ENCODE peak calls at places on chromosomes 1 and 21, in five cellular contexts. Y is GM12891, G is tibial nerve, W is lower leg skin, D is heart left ventricle. S is an unnamed sample.

GRCh38 chr1:172928412-172928811 is 122.3 kb downstream of the TNFSF18 start:
- DNase-seq in Y (no peak), G (no peak), W (no peak), D (no peak), S (no peak)

GRCh38 chr1:43824795-43825194 is 108.8 kb upstream of the ARTN start:
- DNase-seq in Y (no peak), G (no peak), W (no peak), D (no peak), S (no peak)

GRCh38 chr1:91768786-91769697 is 116.9 kb downstream of the TGFBR3 start:
- DNase-seq in Y (no peak), G (no peak), W (no peak), D (no peak), S (no peak)

GRCh38 chr1:183472488-183473285 is at the start of gene SMG7:
- DNase-seq in Y (peak), G (peak), W (peak), D (no peak), S (peak)

GRCh38 chr1:34784751-34785221 is 3.8 kb downstream of the GJB3 start:
- DNase-seq in Y (no peak), G (no peak), W (peak), D (no peak), S (peak)

GRCh38 chr1:200753650-200754198 is 15.0 kb downstream of the CAMSAP2 start:
- DNase-seq in Y (no peak), G (no peak), W (no peak), D (no peak), S (no peak)

GRCh38 chr1:202585591-202585934 is 124.7 kb downstream of the SYT2 start:
- DNase-seq in Y (no peak), G (no peak), W (no peak), D (no peak), S (no peak)

GRCh38 chr1:50279622-50280320 is 143.5 kb downstream of the DMRTA2 start:
- DNase-seq in Y (no peak), G (no peak), W (peak), D (no peak), S (no peak)

GRCh38 chr1:33824971-33825370 is 38.9 kb upstream of the HMGB4 start:
- DNase-seq in Y (no peak), G (no peak), W (no peak), D (no peak), S (no peak)

GRCh38 chr1:109979489-109980091 is 5.0 kb upstream of the AHCYL1 start:
- DNase-seq in Y (no peak), G (no peak), W (no peak), D (no peak), S (no peak)

GRCh38 chr1:76864383-76864782 is 2.9 kb upstream of the ST6GALNAC5 start:
- DNase-seq in Y (no peak), G (no peak), W (no peak), D (no peak), S (no peak)

GRCh38 chr21:35738342-35738961 is 321.9 kb downstream of the SETD4 start:
- DNase-seq in Y (no peak), G (no peak), W (no peak), D (peak), S (no peak)

GRCh38 chr1:240149488-240150094 is 57.9 kb downstream of the FMN2 start:
- DNase-seq in Y (no peak), G (peak), W (no peak), D (no peak), S (no peak)

GRCh38 chr1:6158181-6158580 is 21.9 kb downstream of the CHD5 start:
- DNase-seq in Y (no peak), G (no peak), W (no peak), D (no peak), S (no peak)

GRCh38 chr21:42352433-42353095 is 1.8 kb upstream of the TFF2 start:
- DNase-seq in Y (no peak), G (no peak), W (peak), D (no peak), S (no peak)

GRCh38 chr1:184489908-184490307 is 103.1 kb downstream of the C1orf21 start:
- DNase-seq in Y (no peak), G (no peak), W (no peak), D (no peak), S (no peak)

GRCh38 chr1:119288751-119289150 is 79.8 kb upstream of the HAO2 start:
- DNase-seq in Y (no peak), G (no peak), W (no peak), D (no peak), S (no peak)

GRCh38 chr1:41918450-41919043 is at the start of gene HIVEP3:
- DNase-seq in Y (no peak), G (no peak), W (no peak), D (no peak), S (no peak)

GRCh38 chr1:13809461-13810159 is 109.6 kb downstream of the PRDM2 start:
- DNase-seq in Y (no peak), G (no peak), W (no peak), D (no peak), S (no peak)

GRCh38 chr1:7961199-7962010 is at the start of gene PARK7:
- DNase-seq in Y (peak), G (peak), W (peak), D (peak), S (peak)

GRCh38 chr1:42931108-42931539 is 27.5 kb downstream of the SLC2A1 start:
- DNase-seq in Y (peak), G (no peak), W (peak), D (no peak), S (peak)

GRCh38 chr1:168161459-168161858 is 17.3 kb upstream of the TIPRL start:
- DNase-seq in Y (no peak), G (no peak), W (no peak), D (no peak), S (no peak)

GRCh38 chr1:165207774-165208359 is 148.6 kb downstream of the LMX1A start:
- DNase-seq in Y (no peak), G (no peak), W (no peak), D (no peak), S (no peak)

GRCh38 chr1:38964140-38964548 is 22.5 kb upstream of the RHBDL2 start:
- DNase-seq in Y (no peak), G (no peak), W (no peak), D (no peak), S (no peak)

GRCh38 chr1:26684763-26685162 is 11.1 kb upstream of the ARID1A start:
- DNase-seq in Y (no peak), G (no peak), W (no peak), D (no peak), S (no peak)

GRCh38 chr1:203504400-203505250 is 10.7 kb downstream of the OPTC start:
- DNase-seq in Y (peak), G (peak), W (peak), D (peak), S (peak)

GRCh38 chr1:93180723-93181613 is at the start of gene CCDC18:
- DNase-seq in Y (peak), G (peak), W (no peak), D (no peak), S (peak)

GRCh38 chr1:63264161-63264560 is 58.2 kb upstream of the FOXD3 start:
- DNase-seq in Y (no peak), G (no peak), W (no peak), D (no peak), S (no peak)

GRCh38 chr1:171801395-171801990 is 20.0 kb downstream of the METTL13 start:
- DNase-seq in Y (no peak), G (peak), W (no peak), D (no peak), S (no peak)

GRCh38 chr1:54798206-54798605 is 2.9 kb downstream of the TTC22 start:
- DNase-seq in Y (no peak), G (no peak), W (peak), D (no peak), S (peak)

DNA sequence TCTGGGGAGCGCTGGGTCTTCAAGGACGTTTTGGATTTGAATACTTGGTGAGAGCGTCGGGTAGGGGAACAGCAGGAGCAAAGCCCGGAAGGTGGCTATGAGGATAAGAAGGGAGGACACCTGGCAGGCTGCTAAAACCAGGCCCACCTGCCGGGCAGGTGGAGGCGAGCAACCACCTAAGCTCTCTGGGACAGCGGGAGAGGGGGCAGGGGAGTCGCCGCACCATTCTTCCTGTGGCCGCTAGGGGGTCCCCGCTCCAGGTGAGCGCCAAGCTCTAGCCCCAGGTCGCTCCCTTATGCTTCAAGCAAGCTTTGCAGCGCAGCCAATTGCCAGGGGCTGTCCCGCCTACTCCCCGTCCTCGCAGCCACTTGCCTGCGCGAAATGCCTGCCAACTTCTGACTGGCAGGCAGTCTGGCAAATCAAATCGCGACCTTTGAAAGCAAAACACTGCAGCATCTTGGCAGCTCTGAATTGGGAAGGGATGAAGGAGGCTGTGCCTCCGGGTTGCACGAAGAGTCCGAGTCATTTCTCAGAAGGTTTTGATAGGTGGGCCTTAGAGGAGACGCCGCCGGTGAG is at the start of gene NIPAL3:
- DNase-seq in Y (peak), G (peak), W (peak), D (peak), S (peak)
- TF ChIP-seq POLR2A in Y (no peak), G (no peak), W (no peak), D (no peak), S (no peak)

GRCh38 chr1:227948493-227949260 is 945 bp upstream of the WNT9A start:
- DNase-seq in Y (no peak), G (no peak), W (peak), D (no peak), S (peak)

GRCh38 chr1:227946624-227947424 is 908 bp downstream of the WNT9A start:
- DNase-seq in Y (peak), G (peak), W (peak), D (peak), S (peak)

GRCh38 chr1:227947425-227947677 is 381 bp downstream of the WNT9A start:
- DNase-seq in Y (no peak), G (no peak), W (peak), D (no peak), S (no peak)

GRCh38 chr1:227949341-227949921 is 1.7 kb upstream of the WNT9A start:
- DNase-seq in Y (no peak), G (no peak), W (peak), D (no peak), S (peak)

DNA sequence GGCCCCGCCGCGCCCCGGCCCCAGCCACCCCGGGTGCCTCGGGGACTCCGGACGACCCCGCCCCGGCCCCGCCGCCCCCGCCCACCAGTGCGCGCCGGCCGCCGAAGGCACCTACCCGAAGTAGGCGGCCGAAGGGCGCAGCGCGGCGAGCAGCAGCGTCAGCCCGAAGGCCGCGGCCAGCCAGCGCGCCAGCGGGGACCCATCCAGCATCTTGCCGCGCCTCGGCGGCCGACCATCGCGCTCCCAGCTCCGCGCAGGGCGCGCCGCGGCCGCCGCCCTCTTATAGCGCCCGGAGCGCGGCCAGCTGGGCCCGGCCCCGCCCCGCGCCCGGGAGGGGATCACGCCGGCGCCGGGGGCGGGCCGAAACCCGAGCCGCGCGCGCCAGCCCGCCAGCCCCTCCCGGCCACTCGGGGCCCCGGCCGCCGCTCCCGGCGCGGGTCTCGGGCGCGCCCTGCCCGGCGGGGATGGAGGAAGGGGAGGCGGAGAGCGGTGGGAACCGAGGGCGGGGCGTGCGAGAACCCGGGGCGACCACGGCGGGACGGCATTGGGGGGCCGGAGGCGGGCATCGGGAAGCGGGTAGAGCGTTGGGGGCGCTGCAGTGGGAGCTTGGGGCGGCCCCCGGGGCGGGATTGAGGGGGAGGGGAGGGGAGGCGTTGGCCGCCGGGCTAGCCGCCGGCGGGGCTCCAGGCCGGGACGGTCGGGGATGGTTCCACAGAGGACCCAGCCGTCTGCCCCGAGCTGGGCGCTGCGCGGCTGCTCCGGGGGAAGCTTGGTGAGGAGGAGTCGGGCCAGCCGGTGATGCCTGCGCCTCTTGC is at the start of gene WNT9A:
- DNase-seq in Y (peak), G (no peak), W (peak), D (no peak), S (peak)
- TF ChIP-seq POLR2A in Y (no peak), G (peak), W (no peak), D (no peak), S (peak)

GRCh38 chr1:150066328-150066727 is 1.2 kb upstream of the VPS45 start:
- DNase-seq in Y (no peak), G (no peak), W (no peak), D (no peak), S (no peak)

GRCh38 chr1:150066838-150067183 is 765 bp upstream of the VPS45 start:
- DNase-seq in Y (peak), G (no peak), W (peak), D (peak), S (no peak)

GRCh38 chr1:150065184-150065871 is 2.2 kb upstream of the VPS45 start:
- DNase-seq in Y (no peak), G (no peak), W (no peak), D (no peak), S (no peak)

GRCh38 chr1:150069923-150070322 is 2.3 kb downstream of the VPS45 start:
- DNase-seq in Y (no peak), G (no peak), W (no peak), D (no peak), S (no peak)

GRCh38 chr1:150067184-150068182 is at the start of gene VPS45:
- DNase-seq in Y (peak), G (peak), W (peak), D (peak), S (peak)
- TF ChIP-seq POLR2A in Y (peak), G (no peak), W (no peak), D (no peak), S (peak)

GRCh38 chr1:32533792-32534327 is 5.4 kb upstream of the ZBTB8A start:
- DNase-seq in Y (no peak), G (no peak), W (no peak), D (no peak), S (no peak)
- TF ChIP-seq POLR2A in Y (no peak), G (no peak), W (no peak), D (no peak), S (no peak)

GRCh38 chr1:211259596-211260126 is 495 bp downstream of the RCOR3 start:
- DNase-seq in Y (peak), G (peak), W (peak), D (peak), S (no peak)

GRCh38 chr1:211261229-211261628 is 2.1 kb downstream of the RCOR3 start:
- DNase-seq in Y (no peak), G (no peak), W (no peak), D (no peak), S (no peak)

GRCh38 chr1:211258756-211259595 is at the start of gene RCOR3:
- DNase-seq in Y (peak), G (peak), W (peak), D (peak), S (peak)

GRCh38 chr1:211258310-211258755 is 833 bp upstream of the RCOR3 start:
- DNase-seq in Y (peak), G (peak), W (peak), D (peak), S (peak)

GRCh38 chr1:211260161-211261107 is 1.3 kb downstream of the RCOR3 start:
- DNase-seq in Y (peak), G (peak), W (peak), D (peak), S (peak)
- TF ChIP-seq POLR2A in Y (no peak), G (no peak), W (no peak), D (no peak), S (no peak)

GRCh38 chr1:161088587-161089110 is 709 bp downstream of the NECTIN4 start:
- DNase-seq in Y (no peak), G (no peak), W (peak), D (no peak), S (no peak)

GRCh38 chr1:161089938-161090337 is 580 bp upstream of the NECTIN4 start:
- DNase-seq in Y (no peak), G (no peak), W (no peak), D (no peak), S (no peak)

GRCh38 chr1:161090617-161091016 is 1.3 kb upstream of the NECTIN4 start:
- DNase-seq in Y (no peak), G (no peak), W (no peak), D (no peak), S (no peak)

GRCh38 chr1:161091093-161091492 is 1.7 kb upstream of the NECTIN4 start:
- DNase-seq in Y (no peak), G (no peak), W (no peak), D (no peak), S (no peak)

GRCh38 chr1:161089251-161089924 is at the start of gene NECTIN4:
- DNase-seq in Y (no peak), G (no peak), W (peak), D (no peak), S (peak)
- TF ChIP-seq POLR2A in Y (no peak), G (no peak), W (no peak), D (no peak), S (peak)

GRCh38 chr1:85576642-85577420 is 3.7 kb upstream of the CCN1 start:
- DNase-seq in Y (peak), G (peak), W (peak), D (peak), S (peak)
- TF ChIP-seq POLR2A in Y (no peak), G (peak), W (no peak), D (no peak), S (no peak)

GRCh38 chr1:21324368-21325137 is 34.3 kb upstream of the ECE1 start:
- DNase-seq in Y (peak), G (peak), W (peak), D (peak), S (peak)
- TF ChIP-seq POLR2A in Y (no peak), G (no peak), W (no peak), D (no peak), S (no peak)

DNA sequence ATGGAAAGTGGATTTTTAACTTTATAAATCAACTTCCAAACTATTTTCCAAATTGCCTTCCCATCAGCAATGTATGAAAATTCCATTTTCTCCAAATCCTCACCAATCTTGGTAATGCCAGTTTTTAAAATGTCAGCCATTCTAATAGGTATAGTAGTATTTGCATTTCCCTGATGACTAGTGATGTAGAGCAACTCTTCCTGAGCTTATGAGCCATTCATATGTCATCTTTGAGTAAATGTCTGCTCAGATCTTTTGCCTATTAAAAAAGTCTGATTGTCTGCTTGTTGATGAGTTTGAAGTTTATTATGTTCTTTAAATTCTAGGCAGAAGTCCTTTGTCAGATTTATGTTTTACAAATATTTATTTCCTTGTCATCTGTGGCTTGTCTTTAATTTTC is 54.7 kb downstream of the KDM1A start:
- DNase-seq in Y (no peak), G (no peak), W (no peak), D (no peak), S (no peak)
- TF ChIP-seq POLR2A in Y (no peak), G (no peak), W (no peak), D (no peak), S (no peak)

GRCh38 chr1:9655127-9655723 is 3.7 kb downstream of the PIK3CD start:
- DNase-seq in Y (no peak), G (no peak), W (no peak), D (no peak), S (no peak)

GRCh38 chr1:9653195-9653782 is 1.8 kb downstream of the PIK3CD start:
- DNase-seq in Y (no peak), G (no peak), W (no peak), D (no peak), S (no peak)

GRCh38 chr1:9655836-9656235 is 4.3 kb downstream of the PIK3CD start:
- DNase-seq in Y (no peak), G (no peak), W (no peak), D (no peak), S (no peak)

GRCh38 chr1:9652379-9653194 is 1.1 kb downstream of the PIK3CD start:
- DNase-seq in Y (no peak), G (no peak), W (no peak), D (no peak), S (no peak)

DNA sequence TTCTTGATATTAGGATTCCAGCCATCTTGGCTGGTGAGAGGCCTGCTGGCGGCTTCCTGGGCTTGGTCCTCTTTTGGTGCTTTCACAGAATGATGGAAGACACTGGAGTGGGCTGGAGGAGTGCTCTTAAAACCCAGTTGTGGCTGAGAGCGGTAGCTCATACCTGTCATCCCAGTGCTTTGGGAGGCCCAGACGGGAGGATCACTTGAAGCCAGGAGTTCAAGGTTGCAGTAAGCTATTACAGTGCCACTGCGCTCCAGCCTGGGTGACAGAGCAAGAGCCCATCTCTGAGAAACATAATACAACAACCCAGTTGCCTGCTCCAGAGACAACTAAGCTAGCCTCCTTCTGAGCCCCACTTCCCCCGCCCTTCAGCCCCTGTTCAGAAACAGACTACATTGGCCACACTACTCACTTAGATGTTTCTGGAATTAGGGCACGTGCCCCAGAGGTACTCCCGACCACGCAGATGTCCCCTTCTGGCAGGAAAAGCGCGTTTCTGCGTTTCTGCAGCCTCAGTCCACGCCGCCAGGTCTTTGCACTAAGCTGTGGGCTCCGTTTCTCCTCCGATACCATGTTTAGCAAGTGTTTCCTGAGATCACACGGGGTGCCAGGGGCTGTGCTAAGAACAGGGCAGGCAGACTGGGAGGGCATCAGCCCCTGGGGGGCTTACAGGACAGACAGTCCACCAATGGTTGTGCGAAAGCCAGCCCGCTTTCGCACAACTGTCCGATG is 2.4 kb downstream of the PIK3CD start:
- DNase-seq in Y (no peak), G (no peak), W (no peak), D (no peak), S (no peak)
- TF ChIP-seq POLR2A in Y (peak), G (no peak), W (no peak), D (no peak), S (no peak)